ENCODE peak calls at places on chromosomes 13 and 19, in nine cellular contexts. One of them, this sample, is unnamed.

GRCh38 chr19:18386543-18387251 is 739 bp downstream of the GDF15 start:
- DNase-seq in central memory CD4-positive, alpha-beta T cell: no peak
- DNase-seq in heart right ventricle: no peak
- DNase-seq in activated naive CD8-positive, alpha-beta T cell treated with anti-CD3 and anti-CD28 coated beads, Interleukin-2, amount 50 U/mL, for 24 hours: no peak
- DNase-seq in kidney epithelial cell: no peak
- DNase-seq in nephron progenitor cell: no peak
- DNase-seq in tibial nerve: peak
- DNase-seq in cardiac fibroblast: no peak
- DNase-seq in hepatic stellate cell: peak
- DNase-seq in this sample: no peak

GRCh38 chr13:38582133-38582532 is 104.7 kb upstream of the FREM2 start:
- DNase-seq in central memory CD4-positive, alpha-beta T cell: peak
- DNase-seq in heart right ventricle: no peak
- DNase-seq in activated naive CD8-positive, alpha-beta T cell treated with anti-CD3 and anti-CD28 coated beads, Interleukin-2, amount 50 U/mL, for 24 hours: no peak
- DNase-seq in kidney epithelial cell: peak
- DNase-seq in nephron progenitor cell: peak
- DNase-seq in tibial nerve: no peak
- DNase-seq in cardiac fibroblast: peak
- DNase-seq in hepatic stellate cell: peak
- DNase-seq in this sample: peak

GRCh38 chr19:1081301-1082164 is 13.6 kb downstream of the POLR2E start:
- DNase-seq in central memory CD4-positive, alpha-beta T cell: no peak
- DNase-seq in heart right ventricle: peak
- DNase-seq in activated naive CD8-positive, alpha-beta T cell treated with anti-CD3 and anti-CD28 coated beads, Interleukin-2, amount 50 U/mL, for 24 hours: no peak
- DNase-seq in kidney epithelial cell: no peak
- DNase-seq in nephron progenitor cell: no peak
- DNase-seq in tibial nerve: no peak
- DNase-seq in cardiac fibroblast: no peak
- DNase-seq in hepatic stellate cell: no peak
- DNase-seq in this sample: no peak

GRCh38 chr19:7104783-7105447 is 35.4 kb downstream of the ZNF557 start:
- DNase-seq in central memory CD4-positive, alpha-beta T cell: no peak
- DNase-seq in heart right ventricle: no peak
- DNase-seq in activated naive CD8-positive, alpha-beta T cell treated with anti-CD3 and anti-CD28 coated beads, Interleukin-2, amount 50 U/mL, for 24 hours: no peak
- DNase-seq in kidney epithelial cell: no peak
- DNase-seq in nephron progenitor cell: no peak
- DNase-seq in tibial nerve: no peak
- DNase-seq in cardiac fibroblast: no peak
- DNase-seq in hepatic stellate cell: no peak
- DNase-seq in this sample: no peak

GRCh38 chr19:18660051-18660910 is 23.2 kb upstream of the CRTC1 start:
- DNase-seq in central memory CD4-positive, alpha-beta T cell: no peak
- DNase-seq in heart right ventricle: peak
- DNase-seq in activated naive CD8-positive, alpha-beta T cell treated with anti-CD3 and anti-CD28 coated beads, Interleukin-2, amount 50 U/mL, for 24 hours: no peak
- DNase-seq in kidney epithelial cell: no peak
- DNase-seq in nephron progenitor cell: no peak
- DNase-seq in tibial nerve: peak
- DNase-seq in cardiac fibroblast: peak
- DNase-seq in hepatic stellate cell: peak
- DNase-seq in this sample: peak

GRCh38 chr19:7743425-7743841 is 3.9 kb downstream of the CD209 start:
- DNase-seq in central memory CD4-positive, alpha-beta T cell: no peak
- DNase-seq in heart right ventricle: no peak
- DNase-seq in activated naive CD8-positive, alpha-beta T cell treated with anti-CD3 and anti-CD28 coated beads, Interleukin-2, amount 50 U/mL, for 24 hours: peak
- DNase-seq in kidney epithelial cell: no peak
- DNase-seq in nephron progenitor cell: no peak
- DNase-seq in tibial nerve: no peak
- DNase-seq in cardiac fibroblast: no peak
- DNase-seq in hepatic stellate cell: no peak
- DNase-seq in this sample: no peak

GRCh38 chr13:99980201-99981114 is 1.1 kb upstream of the ZIC2 start:
- DNase-seq in central memory CD4-positive, alpha-beta T cell: peak
- DNase-seq in heart right ventricle: peak
- DNase-seq in activated naive CD8-positive, alpha-beta T cell treated with anti-CD3 and anti-CD28 coated beads, Interleukin-2, amount 50 U/mL, for 24 hours: peak
- DNase-seq in kidney epithelial cell: no peak
- DNase-seq in nephron progenitor cell: peak
- DNase-seq in tibial nerve: no peak
- DNase-seq in cardiac fibroblast: peak
- DNase-seq in hepatic stellate cell: peak
- DNase-seq in this sample: peak

GRCh38 chr19:17560205-17560595 is 4.8 kb downstream of the COLGALT1 start:
- DNase-seq in central memory CD4-positive, alpha-beta T cell: no peak
- DNase-seq in heart right ventricle: no peak
- DNase-seq in activated naive CD8-positive, alpha-beta T cell treated with anti-CD3 and anti-CD28 coated beads, Interleukin-2, amount 50 U/mL, for 24 hours: no peak
- DNase-seq in kidney epithelial cell: no peak
- DNase-seq in nephron progenitor cell: no peak
- DNase-seq in tibial nerve: no peak
- DNase-seq in cardiac fibroblast: peak
- DNase-seq in hepatic stellate cell: peak
- DNase-seq in this sample: peak

GRCh38 chr13:50410921-50411712 is 395.9 kb downstream of the KCNRG start:
- DNase-seq in central memory CD4-positive, alpha-beta T cell: no peak
- DNase-seq in heart right ventricle: no peak
- DNase-seq in activated naive CD8-positive, alpha-beta T cell treated with anti-CD3 and anti-CD28 coated beads, Interleukin-2, amount 50 U/mL, for 24 hours: peak
- DNase-seq in kidney epithelial cell: peak
- DNase-seq in nephron progenitor cell: no peak
- DNase-seq in tibial nerve: no peak
- DNase-seq in cardiac fibroblast: peak
- DNase-seq in hepatic stellate cell: peak
- DNase-seq in this sample: peak

GRCh38 chr19:36837525-36837901 is 674 bp downstream of the ZNF790 start:
- DNase-seq in central memory CD4-positive, alpha-beta T cell: no peak
- DNase-seq in heart right ventricle: no peak
- DNase-seq in activated naive CD8-positive, alpha-beta T cell treated with anti-CD3 and anti-CD28 coated beads, Interleukin-2, amount 50 U/mL, for 24 hours: no peak
- DNase-seq in kidney epithelial cell: no peak
- DNase-seq in nephron progenitor cell: no peak
- DNase-seq in tibial nerve: no peak
- DNase-seq in cardiac fibroblast: no peak
- DNase-seq in hepatic stellate cell: peak
- DNase-seq in this sample: peak

GRCh38 chr19:35657904-35658700 is 8.2 kb upstream of the UPK1A start:
- DNase-seq in central memory CD4-positive, alpha-beta T cell: no peak
- DNase-seq in heart right ventricle: no peak
- DNase-seq in activated naive CD8-positive, alpha-beta T cell treated with anti-CD3 and anti-CD28 coated beads, Interleukin-2, amount 50 U/mL, for 24 hours: no peak
- DNase-seq in kidney epithelial cell: no peak
- DNase-seq in nephron progenitor cell: no peak
- DNase-seq in tibial nerve: no peak
- DNase-seq in cardiac fibroblast: no peak
- DNase-seq in hepatic stellate cell: no peak
- DNase-seq in this sample: peak

GRCh38 chr19:42431486-42431885 is 4.3 kb upstream of the LIPE start:
- DNase-seq in central memory CD4-positive, alpha-beta T cell: no peak
- DNase-seq in heart right ventricle: no peak
- DNase-seq in activated naive CD8-positive, alpha-beta T cell treated with anti-CD3 and anti-CD28 coated beads, Interleukin-2, amount 50 U/mL, for 24 hours: no peak
- DNase-seq in kidney epithelial cell: no peak
- DNase-seq in nephron progenitor cell: no peak
- DNase-seq in tibial nerve: no peak
- DNase-seq in cardiac fibroblast: no peak
- DNase-seq in hepatic stellate cell: no peak
- DNase-seq in this sample: no peak

GRCh38 chr19:3224346-3225325 is at the start of gene CELF5:
- DNase-seq in central memory CD4-positive, alpha-beta T cell: peak
- DNase-seq in heart right ventricle: peak
- DNase-seq in activated naive CD8-positive, alpha-beta T cell treated with anti-CD3 and anti-CD28 coated beads, Interleukin-2, amount 50 U/mL, for 24 hours: peak
- DNase-seq in kidney epithelial cell: no peak
- DNase-seq in nephron progenitor cell: peak
- DNase-seq in tibial nerve: no peak
- DNase-seq in cardiac fibroblast: no peak
- DNase-seq in hepatic stellate cell: peak
- DNase-seq in this sample: no peak

GRCh38 chr13:112170823-112171569 is 104.0 kb downstream of the SOX1 start:
- DNase-seq in central memory CD4-positive, alpha-beta T cell: no peak
- DNase-seq in heart right ventricle: no peak
- DNase-seq in activated naive CD8-positive, alpha-beta T cell treated with anti-CD3 and anti-CD28 coated beads, Interleukin-2, amount 50 U/mL, for 24 hours: no peak
- DNase-seq in kidney epithelial cell: no peak
- DNase-seq in nephron progenitor cell: no peak
- DNase-seq in tibial nerve: no peak
- DNase-seq in cardiac fibroblast: no peak
- DNase-seq in hepatic stellate cell: no peak
- DNase-seq in this sample: no peak

GRCh38 chr19:7004313-7004931 is 16.8 kb downstream of the MBD3L2B start:
- DNase-seq in central memory CD4-positive, alpha-beta T cell: peak
- DNase-seq in heart right ventricle: no peak
- DNase-seq in activated naive CD8-positive, alpha-beta T cell treated with anti-CD3 and anti-CD28 coated beads, Interleukin-2, amount 50 U/mL, for 24 hours: no peak
- DNase-seq in kidney epithelial cell: peak
- DNase-seq in nephron progenitor cell: peak
- DNase-seq in tibial nerve: no peak
- DNase-seq in cardiac fibroblast: no peak
- DNase-seq in hepatic stellate cell: peak
- DNase-seq in this sample: peak

GRCh38 chr13:46720189-46720588 is 76.8 kb downstream of the ESD start:
- DNase-seq in central memory CD4-positive, alpha-beta T cell: no peak
- DNase-seq in heart right ventricle: no peak
- DNase-seq in activated naive CD8-positive, alpha-beta T cell treated with anti-CD3 and anti-CD28 coated beads, Interleukin-2, amount 50 U/mL, for 24 hours: no peak
- DNase-seq in kidney epithelial cell: no peak
- DNase-seq in nephron progenitor cell: no peak
- DNase-seq in tibial nerve: no peak
- DNase-seq in cardiac fibroblast: no peak
- DNase-seq in hepatic stellate cell: no peak
- DNase-seq in this sample: no peak

GRCh38 chr19:11196406-11197287 is 698 bp downstream of the KANK2 start:
- DNase-seq in central memory CD4-positive, alpha-beta T cell: no peak
- DNase-seq in heart right ventricle: peak
- DNase-seq in activated naive CD8-positive, alpha-beta T cell treated with anti-CD3 and anti-CD28 coated beads, Interleukin-2, amount 50 U/mL, for 24 hours: no peak
- DNase-seq in kidney epithelial cell: no peak
- DNase-seq in nephron progenitor cell: peak
- DNase-seq in tibial nerve: no peak
- DNase-seq in cardiac fibroblast: peak
- DNase-seq in hepatic stellate cell: peak
- DNase-seq in this sample: no peak

GRCh38 chr13:113588394-113589111 is 4.0 kb downstream of the TFDP1 start:
- DNase-seq in central memory CD4-positive, alpha-beta T cell: no peak
- DNase-seq in heart right ventricle: no peak
- DNase-seq in activated naive CD8-positive, alpha-beta T cell treated with anti-CD3 and anti-CD28 coated beads, Interleukin-2, amount 50 U/mL, for 24 hours: no peak
- DNase-seq in kidney epithelial cell: no peak
- DNase-seq in nephron progenitor cell: no peak
- DNase-seq in tibial nerve: no peak
- DNase-seq in cardiac fibroblast: no peak
- DNase-seq in hepatic stellate cell: no peak
- DNase-seq in this sample: no peak

GRCh38 chr13:23500858-23501257 is 67.4 kb upstream of the SACS start:
- DNase-seq in central memory CD4-positive, alpha-beta T cell: no peak
- DNase-seq in heart right ventricle: no peak
- DNase-seq in activated naive CD8-positive, alpha-beta T cell treated with anti-CD3 and anti-CD28 coated beads, Interleukin-2, amount 50 U/mL, for 24 hours: no peak
- DNase-seq in kidney epithelial cell: no peak
- DNase-seq in nephron progenitor cell: no peak
- DNase-seq in tibial nerve: no peak
- DNase-seq in cardiac fibroblast: peak
- DNase-seq in hepatic stellate cell: peak
- DNase-seq in this sample: peak

GRCh38 chr13:99004931-99005330 is 27.1 kb upstream of the DOCK9 start:
- DNase-seq in central memory CD4-positive, alpha-beta T cell: no peak
- DNase-seq in heart right ventricle: no peak
- DNase-seq in activated naive CD8-positive, alpha-beta T cell treated with anti-CD3 and anti-CD28 coated beads, Interleukin-2, amount 50 U/mL, for 24 hours: no peak
- DNase-seq in kidney epithelial cell: no peak
- DNase-seq in nephron progenitor cell: no peak
- DNase-seq in tibial nerve: no peak
- DNase-seq in cardiac fibroblast: no peak
- DNase-seq in hepatic stellate cell: no peak
- DNase-seq in this sample: no peak

GRCh38 chr19:57620673-57621348 is 6.8 kb downstream of the ZNF134 start:
- DNase-seq in central memory CD4-positive, alpha-beta T cell: no peak
- DNase-seq in heart right ventricle: no peak
- DNase-seq in activated naive CD8-positive, alpha-beta T cell treated with anti-CD3 and anti-CD28 coated beads, Interleukin-2, amount 50 U/mL, for 24 hours: no peak
- DNase-seq in kidney epithelial cell: no peak
- DNase-seq in nephron progenitor cell: no peak
- DNase-seq in tibial nerve: no peak
- DNase-seq in cardiac fibroblast: peak
- DNase-seq in hepatic stellate cell: no peak
- DNase-seq in this sample: peak

GRCh38 chr19:3725640-3726310 is 17.6 kb downstream of the TJP3 start:
- DNase-seq in central memory CD4-positive, alpha-beta T cell: no peak
- DNase-seq in heart right ventricle: no peak
- DNase-seq in activated naive CD8-positive, alpha-beta T cell treated with anti-CD3 and anti-CD28 coated beads, Interleukin-2, amount 50 U/mL, for 24 hours: no peak
- DNase-seq in kidney epithelial cell: no peak
- DNase-seq in nephron progenitor cell: peak
- DNase-seq in tibial nerve: no peak
- DNase-seq in cardiac fibroblast: no peak
- DNase-seq in hepatic stellate cell: no peak
- DNase-seq in this sample: peak

GRCh38 chr13:46202956-46203355 is 8.8 kb upstream of the LRRC63 start:
- DNase-seq in central memory CD4-positive, alpha-beta T cell: no peak
- DNase-seq in heart right ventricle: no peak
- DNase-seq in activated naive CD8-positive, alpha-beta T cell treated with anti-CD3 and anti-CD28 coated beads, Interleukin-2, amount 50 U/mL, for 24 hours: no peak
- DNase-seq in kidney epithelial cell: no peak
- DNase-seq in nephron progenitor cell: no peak
- DNase-seq in tibial nerve: no peak
- DNase-seq in cardiac fibroblast: peak
- DNase-seq in hepatic stellate cell: no peak
- DNase-seq in this sample: peak

GRCh38 chr19:42038675-42039074 is 31.3 kb downstream of the GRIK5 start:
- DNase-seq in central memory CD4-positive, alpha-beta T cell: no peak
- DNase-seq in heart right ventricle: peak
- DNase-seq in activated naive CD8-positive, alpha-beta T cell treated with anti-CD3 and anti-CD28 coated beads, Interleukin-2, amount 50 U/mL, for 24 hours: no peak
- DNase-seq in kidney epithelial cell: no peak
- DNase-seq in nephron progenitor cell: no peak
- DNase-seq in tibial nerve: no peak
- DNase-seq in cardiac fibroblast: no peak
- DNase-seq in hepatic stellate cell: no peak
- DNase-seq in this sample: no peak

GRCh38 chr13:41056996-41057711 is 4.2 kb upstream of the WBP4 start:
- DNase-seq in central memory CD4-positive, alpha-beta T cell: no peak
- DNase-seq in heart right ventricle: no peak
- DNase-seq in activated naive CD8-positive, alpha-beta T cell treated with anti-CD3 and anti-CD28 coated beads, Interleukin-2, amount 50 U/mL, for 24 hours: no peak
- DNase-seq in kidney epithelial cell: no peak
- DNase-seq in nephron progenitor cell: no peak
- DNase-seq in tibial nerve: no peak
- DNase-seq in cardiac fibroblast: no peak
- DNase-seq in hepatic stellate cell: no peak
- DNase-seq in this sample: no peak

GRCh38 chr13:27868639-27869435 is 51.0 kb upstream of the PDX1 start:
- DNase-seq in central memory CD4-positive, alpha-beta T cell: no peak
- DNase-seq in heart right ventricle: no peak
- DNase-seq in activated naive CD8-positive, alpha-beta T cell treated with anti-CD3 and anti-CD28 coated beads, Interleukin-2, amount 50 U/mL, for 24 hours: no peak
- DNase-seq in kidney epithelial cell: no peak
- DNase-seq in nephron progenitor cell: no peak
- DNase-seq in tibial nerve: no peak
- DNase-seq in cardiac fibroblast: peak
- DNase-seq in hepatic stellate cell: no peak
- DNase-seq in this sample: peak

GRCh38 chr19:38304866-38305429 is 897 bp downstream of the C19orf33 start:
- DNase-seq in central memory CD4-positive, alpha-beta T cell: no peak
- DNase-seq in heart right ventricle: peak
- DNase-seq in activated naive CD8-positive, alpha-beta T cell treated with anti-CD3 and anti-CD28 coated beads, Interleukin-2, amount 50 U/mL, for 24 hours: no peak
- DNase-seq in kidney epithelial cell: peak
- DNase-seq in nephron progenitor cell: peak
- DNase-seq in tibial nerve: peak
- DNase-seq in cardiac fibroblast: no peak
- DNase-seq in hepatic stellate cell: no peak
- DNase-seq in this sample: peak